ENCODE peak calls at places on chromosomes 16 and 17, in nine cellular contexts. A is GM06990, C is NCI-H69, Q is fibroblast of mammary gland, E is tibial artery, V is pancreas, L is NCI-H345, R is PC-9, P is globus pallidus. U is an unnamed sample.

GRCh38 chr17:67372751-67373150 is 4.3 kb upstream of the PITPNC1 start:
- DNase-seq in Q (no peak), E (no peak), R (peak; percentile 82), L (no peak), C (no peak), P (no peak), A (no peak), V (no peak), U (no peak)

GRCh38 chr16:31461921-31462804 is 2.9 kb downstream of the ARMC5 start:
- DNase-seq in C (no peak), A (no peak), V (no peak), Q (no peak), L (no peak), P (no peak), E (no peak), R (no peak), U (no peak)

GRCh38 chr17:82940226-82941020 is 100.6 kb upstream of the ZNF750 start:
- DNase-seq in R (no peak), A (no peak), P (no peak), Q (no peak), C (no peak), L (no peak), E (no peak), V (no peak), U (no peak)

GRCh38 chr17:27293898-27294688 is at the start of gene WSB1:
- DNase-seq in V (peak; percentile 94), C (peak; percentile 97), A (peak; percentile 94), R (peak; percentile 61), L (peak; percentile 93), Q (peak; percentile 85), P (peak; percentile 92), E (peak; percentile 93), U (peak; percentile 90)

GRCh38 chr16:85164838-85165516 is 52.7 kb upstream of the CIBAR2 start:
- DNase-seq in P (no peak), A (no peak), V (no peak), C (peak; percentile 23), E (peak; percentile 73), L (no peak), Q (no peak), R (peak; percentile 25), U (no peak)

GRCh38 chr16:649646-650045 is 481 bp downstream of the WDR90 start:
- DNase-seq in A (no peak), P (no peak), V (no peak), L (peak; percentile 13), Q (no peak), E (no peak), R (no peak), C (peak; percentile 61), U (no peak)

GRCh38 chr16:24178496-24178895 is 77.6 kb upstream of the CACNG3 start:
- DNase-seq in R (no peak), A (no peak), V (no peak), P (no peak), E (no peak), L (no peak), C (no peak), Q (no peak), U (no peak)

GRCh38 chr16:50509521-50510341 is 38.5 kb upstream of the NKD1 start:
- DNase-seq in P (peak; percentile 33), L (peak; percentile 9), C (peak; percentile 15), A (peak; percentile 17), R (no peak), Q (peak; percentile 13), V (no peak), E (no peak), U (peak; percentile 22)

GRCh38 chr16:88632587-88632930 is 5.8 kb upstream of the IL17C start:
- DNase-seq in Q (no peak), C (no peak), L (no peak), V (no peak), R (no peak), P (no peak), E (no peak), A (no peak), U (no peak)

GRCh38 chr16:72122308-72122707 is 28.7 kb downstream of the DHX38 start:
- DNase-seq in Q (no peak), C (no peak), E (no peak), R (no peak), V (no peak), P (no peak), A (no peak), L (no peak), U (no peak)

GRCh38 chr16:80775450-80775849 is 28.9 kb downstream of the CDYL2 start:
- DNase-seq in V (no peak), A (no peak), E (no peak), P (no peak), L (no peak), R (no peak), Q (no peak), C (no peak), U (no peak)